ENCODE peak calls at places on chromosomes 11 and 22, in four cellular contexts. G, M, A and L are unnamed samples.

GRCh38 chr11:11169715-11170351 is 183.2 kb downstream of the CSNK2A3 start:
- DNase-seq in A (no peak), M (no peak), G (no peak), L (no peak)

GRCh38 chr22:32880906-32881596 is 79.5 kb downstream of the TIMP3 start:
- DNase-seq in A (peak; percentile 56), M (no peak), G (peak; percentile 87), L (peak; percentile 64)

GRCh38 chr11:117664897-117665296 is 132.1 kb downstream of the DSCAML1 start:
- DNase-seq in G (no peak), A (peak; percentile 31), M (no peak), L (no peak)

GRCh38 chr11:118652681-118653181 is 26.7 kb downstream of the TREH start:
- DNase-seq in M (no peak), G (no peak), A (no peak), L (no peak)

GRCh38 chr11:122261546-122261945 is 145.5 kb upstream of the BLID start:
- DNase-seq in A (no peak), M (no peak), G (no peak), L (no peak)

GRCh38 chr22:27110985-27111451 is 453.6 kb downstream of the MIAT start:
- DNase-seq in M (no peak), G (no peak), A (no peak), L (no peak)

GRCh38 chr11:20005747-20006146 is 154.5 kb downstream of the DBX1 start:
- DNase-seq in A (no peak), G (no peak), M (no peak), L (no peak)

GRCh38 chr22:44712962-44713361 is 11.0 kb downstream of the PRR5 start:
- DNase-seq in G (no peak), A (no peak), M (no peak), L (no peak)

GRCh38 chr11:96147913-96148312 is 195.1 kb downstream of the MAML2 start:
- DNase-seq in A (no peak), G (no peak), M (no peak), L (no peak)

GRCh38 chr11:124446926-124447325 is 1.4 kb upstream of the OR8B8 start:
- DNase-seq in A (no peak), M (no peak), G (no peak), L (no peak)

GRCh38 chr11:69073445-69073844 is 24.7 kb downstream of the TPCN2 start:
- DNase-seq in G (no peak), A (no peak), M (no peak), L (no peak)

GRCh38 chr11:18461909-18462308 is 6.3 kb downstream of the LDHAL6A start:
- DNase-seq in G (no peak), M (no peak), A (no peak), L (no peak)

DNA sequence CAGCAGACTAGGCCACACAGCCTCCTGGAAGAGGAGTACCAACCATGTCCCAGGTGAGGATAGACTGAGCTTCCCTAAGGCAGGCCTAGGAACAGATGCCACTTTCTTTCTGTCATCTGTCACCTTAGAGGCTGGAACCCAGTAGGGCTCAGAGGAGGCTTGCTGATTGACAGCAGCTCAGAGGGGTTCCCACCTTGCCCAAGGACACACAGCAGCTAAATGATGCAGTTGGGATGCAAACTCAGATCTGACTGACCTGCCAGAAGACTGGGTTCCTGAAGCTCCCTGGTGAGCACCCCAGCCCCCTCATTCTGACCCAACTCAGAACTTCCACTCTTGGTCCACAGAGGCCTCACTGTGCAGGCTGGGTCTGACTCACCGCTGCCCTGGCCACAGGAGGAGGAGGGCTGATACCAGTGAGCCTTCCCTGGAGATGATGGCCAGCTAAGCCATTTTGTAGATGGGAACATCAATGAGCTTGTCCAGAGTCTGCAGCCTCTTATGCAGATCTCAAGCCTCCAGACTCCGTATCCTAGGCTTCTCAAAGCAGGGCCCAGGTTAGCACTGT is 14.0 kb downstream of the CAPN5 start:
- DNase-seq in M (no peak), G (no peak), A (no peak), L (no peak)
- H3K27ac ChIP-seq in M (no peak overlapping the region), G (no peak overlapping the region), A (no peak overlapping the region), L (no peak overlapping the region)

GRCh38 chr11:16403448-16403803 is 47.1 kb upstream of the SOX6 start:
- DNase-seq in G (no peak), M (no peak), A (no peak), L (no peak)
- H3K27ac ChIP-seq in G (no peak overlapping the region), M (no peak overlapping the region), A (no peak overlapping the region), L (no peak overlapping the region)

DNA sequence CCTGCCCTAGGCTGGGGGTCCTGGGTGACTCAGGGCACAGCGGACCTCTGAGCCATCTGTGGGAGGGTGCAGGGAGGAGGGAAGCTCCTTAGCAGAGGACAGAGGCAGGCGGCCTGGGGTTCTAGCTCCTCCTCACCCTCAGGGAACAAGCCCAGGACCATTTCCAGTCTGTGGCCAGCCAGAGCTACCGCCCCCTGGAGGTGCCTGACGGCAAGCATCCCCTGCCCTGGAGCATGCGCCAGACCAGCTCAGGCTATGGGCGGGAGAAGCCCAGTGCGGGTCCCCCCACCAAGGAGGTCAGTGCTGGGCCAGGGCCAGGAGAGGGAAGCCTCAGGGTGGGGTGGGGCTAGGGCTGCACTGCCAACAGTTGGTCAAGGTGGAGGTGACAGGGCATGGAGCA is 26.0 kb upstream of the LRRC10B start:
- DNase-seq in M (no peak), G (no peak), A (no peak), L (no peak)
- H3K27ac ChIP-seq in M (no peak overlapping the region), G (no peak overlapping the region), A (no peak overlapping the region), L (no peak overlapping the region)

GRCh38 chr11:24406389-24406788 is 90.5 kb upstream of the LUZP2 start:
- DNase-seq in G (no peak), M (no peak), A (no peak), L (no peak)

GRCh38 chr11:24412722-24413121 is 84.1 kb upstream of the LUZP2 start:
- DNase-seq in G (no peak), A (no peak), M (no peak), L (no peak)

GRCh38 chr11:24406980-24407379 is 89.9 kb upstream of the LUZP2 start:
- DNase-seq in M (no peak), A (no peak), G (no peak), L (peak; percentile 24)

DNA sequence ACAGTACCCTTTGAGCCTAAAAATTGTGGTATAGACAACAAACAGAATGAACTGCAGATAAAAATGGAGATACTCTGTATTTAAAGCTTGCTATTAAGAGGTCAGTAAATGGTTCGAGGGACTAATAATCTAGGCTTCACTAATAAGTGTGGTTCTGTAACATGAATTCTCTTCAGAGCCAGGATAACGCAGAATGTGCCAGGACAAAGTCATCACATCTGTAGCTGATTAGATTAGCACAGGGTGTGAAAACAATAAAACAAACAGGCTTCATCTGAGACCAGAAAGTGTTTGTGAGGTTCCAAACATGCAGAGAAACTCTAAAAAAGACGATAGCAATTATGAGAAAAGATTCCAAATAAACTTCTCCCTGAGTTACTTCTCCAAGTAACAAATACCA is 89.1 kb upstream of the LUZP2 start:
- DNase-seq in A (no peak), G (no peak), M (no peak), L (no peak)
- H3K27ac ChIP-seq in A (no peak overlapping the region), G (no peak overlapping the region), M (no peak overlapping the region), L (no peak overlapping the region)

DNA sequence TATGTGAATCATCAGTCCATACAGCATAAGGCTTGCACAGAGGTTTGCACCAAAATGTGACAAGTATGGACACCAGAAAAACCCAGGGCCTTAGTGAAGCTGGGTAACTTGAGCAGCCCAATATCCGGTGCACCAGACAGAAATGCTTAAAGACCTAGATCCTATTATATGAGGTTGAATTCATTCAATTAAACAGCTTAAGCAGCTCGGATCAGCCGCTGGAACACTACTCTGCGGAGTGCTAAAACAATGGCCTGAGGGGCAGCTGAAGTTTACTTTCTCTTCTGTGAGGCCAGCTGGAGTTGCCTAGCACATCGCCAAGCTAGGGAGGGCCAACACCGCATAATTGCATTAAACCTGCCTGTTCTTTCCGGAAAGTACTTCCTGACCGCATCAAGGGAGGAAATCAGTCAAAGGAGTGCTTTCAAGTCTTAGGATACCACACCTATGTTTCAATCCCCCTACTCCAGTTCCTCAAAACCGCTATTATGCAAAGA is 17.0 kb upstream of the FAM181B start:
- DNase-seq in A (no peak), G (no peak), M (no peak), L (no peak)
- H3K27ac ChIP-seq in A (no peak overlapping the region), G (no peak overlapping the region), M (no peak overlapping the region), L (no peak overlapping the region)